ENCODE peak calls at places on chromosomes 5 and 9, in four cellular contexts. One of them, this sample, is unnamed.

GRCh38 chr5:178113841-178114324 is 551 bp downstream of the N4BP3 start:
- DNase-seq in PC-3: no peak
- DNase-seq in HCT116: no peak
- DNase-seq in neural progenitor cell: peak
- DNase-seq in this sample: no peak

GRCh38 chr5:16812911-16813310 is 123.2 kb downstream of the MYO10 start:
- DNase-seq in PC-3: peak
- DNase-seq in neural progenitor cell: no peak
- DNase-seq in HCT116: no peak
- DNase-seq in this sample: no peak

GRCh38 chr5:98605010-98605425 is 168.4 kb upstream of the RGMB start:
- DNase-seq in HCT116: no peak
- DNase-seq in neural progenitor cell: peak
- DNase-seq in PC-3: no peak
- DNase-seq in this sample: peak

GRCh38 chr9:131668439-131669233 is 71.2 kb downstream of the RAPGEF1 start:
- DNase-seq in neural progenitor cell: no peak
- DNase-seq in PC-3: peak
- DNase-seq in HCT116: no peak
- DNase-seq in this sample: peak

GRCh38 chr5:541148-541887 is 17.1 kb upstream of the SLC9A3 start:
- DNase-seq in neural progenitor cell: peak
- DNase-seq in HCT116: no peak
- DNase-seq in PC-3: no peak
- DNase-seq in this sample: no peak

GRCh38 chr9:76564300-76564699 is 105.3 kb downstream of the GCNT1 start:
- DNase-seq in PC-3: no peak
- DNase-seq in HCT116: no peak
- DNase-seq in neural progenitor cell: no peak
- DNase-seq in this sample: peak

GRCh38 chr9:7123743-7124142 is 366.0 kb downstream of the KDM4C start:
- DNase-seq in PC-3: peak
- DNase-seq in HCT116: peak
- DNase-seq in neural progenitor cell: no peak
- DNase-seq in this sample: peak

GRCh38 chr5:150156540-150156939 is 895 bp upstream of the PDGFRB start:
- DNase-seq in PC-3: no peak
- DNase-seq in HCT116: no peak
- DNase-seq in neural progenitor cell: no peak
- DNase-seq in this sample: no peak

GRCh38 chr5:98402130-98402529 is 371.3 kb upstream of the RGMB start:
- DNase-seq in PC-3: peak
- DNase-seq in HCT116: no peak
- DNase-seq in neural progenitor cell: no peak
- DNase-seq in this sample: peak

GRCh38 chr5:167684251-167684650 is 607.2 kb upstream of the WWC1 start:
- DNase-seq in neural progenitor cell: no peak
- DNase-seq in HCT116: no peak
- DNase-seq in PC-3: peak
- DNase-seq in this sample: peak

GRCh38 chr9:31023793-31024192 is 1360.7 kb upstream of the ACO1 start:
- DNase-seq in neural progenitor cell: no peak
- DNase-seq in PC-3: no peak
- DNase-seq in HCT116: no peak
- DNase-seq in this sample: no peak

GRCh38 chr9:34611251-34611810 is 566 bp downstream of the RPP25L start:
- DNase-seq in HCT116: no peak
- DNase-seq in PC-3: no peak
- DNase-seq in neural progenitor cell: no peak
- DNase-seq in this sample: peak

GRCh38 chr5:176628406-176629228 is 1.7 kb downstream of the SNCB start:
- DNase-seq in PC-3: peak
- DNase-seq in neural progenitor cell: no peak
- DNase-seq in HCT116: no peak
- DNase-seq in this sample: no peak

GRCh38 chr5:88861213-88861612 is 21.8 kb downstream of the MEF2C start:
- DNase-seq in HCT116: no peak
- DNase-seq in neural progenitor cell: no peak
- DNase-seq in PC-3: no peak
- DNase-seq in this sample: no peak

GRCh38 chr5:43401827-43402226 is 10.4 kb downstream of the CCL28 start:
- DNase-seq in neural progenitor cell: peak
- DNase-seq in PC-3: peak
- DNase-seq in HCT116: peak
- DNase-seq in this sample: peak

GRCh38 chr9:129405831-129406220 is 215.1 kb downstream of the C9orf50 start:
- DNase-seq in neural progenitor cell: no peak
- DNase-seq in HCT116: no peak
- DNase-seq in PC-3: no peak
- DNase-seq in this sample: no peak

GRCh38 chr9:129408535-129409215 is 212.2 kb downstream of the C9orf50 start:
- DNase-seq in neural progenitor cell: no peak
- DNase-seq in PC-3: no peak
- DNase-seq in HCT116: no peak
- DNase-seq in this sample: no peak

GRCh38 chr9:129405089-129405830 is 215.6 kb downstream of the C9orf50 start:
- DNase-seq in neural progenitor cell: no peak
- DNase-seq in PC-3: no peak
- DNase-seq in HCT116: no peak
- DNase-seq in this sample: peak

GRCh38 chr9:129406278-129407225 is 214.3 kb downstream of the C9orf50 start:
- DNase-seq in PC-3: peak
- DNase-seq in neural progenitor cell: no peak
- DNase-seq in HCT116: peak
- DNase-seq in this sample: no peak

GRCh38 chr9:129407905-129408452 is 212.9 kb downstream of the C9orf50 start:
- DNase-seq in PC-3: no peak
- DNase-seq in neural progenitor cell: no peak
- DNase-seq in HCT116: no peak
- DNase-seq in this sample: no peak
- TF ChIP-seq EZH2 in PC-3: no peak
- TF ChIP-seq EZH2 in neural progenitor cell: no peak
- TF ChIP-seq EZH2 in HCT116: no peak
- TF ChIP-seq EZH2 in this sample: no peak

GRCh38 chr5:135473956-135474670 is 22.0 kb upstream of the TIFAB start:
- DNase-seq in PC-3: no peak
- DNase-seq in HCT116: no peak
- DNase-seq in neural progenitor cell: no peak
- DNase-seq in this sample: no peak
- TF ChIP-seq EZH2phosphoT487 in PC-3: no peak
- TF ChIP-seq EZH2phosphoT487 in HCT116: no peak
- TF ChIP-seq EZH2phosphoT487 in neural progenitor cell: no peak
- TF ChIP-seq EZH2phosphoT487 in this sample: no peak

GRCh38 chr5:1885777-1886633 is 3.3 kb upstream of the IRX4 start:
- DNase-seq in PC-3: no peak
- DNase-seq in neural progenitor cell: peak
- DNase-seq in HCT116: no peak
- DNase-seq in this sample: no peak
- TF ChIP-seq EZH2 in PC-3: peak
- TF ChIP-seq EZH2 in neural progenitor cell: peak
- TF ChIP-seq EZH2 in HCT116: no peak
- TF ChIP-seq EZH2 in this sample: no peak

GRCh38 chr5:120465281-120465961 is 1.3 kb downstream of the PRR16 start:
- DNase-seq in neural progenitor cell: peak
- DNase-seq in PC-3: peak
- DNase-seq in HCT116: no peak
- DNase-seq in this sample: peak

GRCh38 chr5:120463026-120463770 is 902 bp upstream of the PRR16 start:
- DNase-seq in neural progenitor cell: peak
- DNase-seq in HCT116: no peak
- DNase-seq in PC-3: no peak
- DNase-seq in this sample: no peak

GRCh38 chr5:120463991-120464626 is at the start of gene PRR16:
- DNase-seq in neural progenitor cell: peak
- DNase-seq in HCT116: no peak
- DNase-seq in PC-3: peak
- DNase-seq in this sample: peak

GRCh38 chr5:120464627-120465280 is 654 bp downstream of the PRR16 start:
- DNase-seq in HCT116: no peak
- DNase-seq in PC-3: peak
- DNase-seq in neural progenitor cell: peak
- DNase-seq in this sample: peak

GRCh38 chr5:120466337-120467006 is 2.4 kb downstream of the PRR16 start:
- DNase-seq in PC-3: no peak
- DNase-seq in HCT116: no peak
- DNase-seq in neural progenitor cell: no peak
- DNase-seq in this sample: peak
- TF ChIP-seq EZH2phosphoT487 in PC-3: no peak
- TF ChIP-seq EZH2phosphoT487 in HCT116: no peak
- TF ChIP-seq EZH2phosphoT487 in neural progenitor cell: no peak
- TF ChIP-seq EZH2phosphoT487 in this sample: no peak

GRCh38 chr9:95510610-95511231 is 6.0 kb downstream of the PTCH1 start:
- DNase-seq in PC-3: peak
- DNase-seq in neural progenitor cell: peak
- DNase-seq in HCT116: peak
- DNase-seq in this sample: peak

GRCh38 chr9:95508242-95508967 is 8.4 kb downstream of the PTCH1 start:
- DNase-seq in neural progenitor cell: peak
- DNase-seq in PC-3: no peak
- DNase-seq in HCT116: no peak
- DNase-seq in this sample: peak

GRCh38 chr9:95507456-95508241 is 9.1 kb downstream of the PTCH1 start:
- DNase-seq in HCT116: peak
- DNase-seq in neural progenitor cell: peak
- DNase-seq in PC-3: peak
- DNase-seq in this sample: peak

GRCh38 chr9:95509851-95510529 is 6.8 kb downstream of the PTCH1 start:
- DNase-seq in HCT116: no peak
- DNase-seq in PC-3: no peak
- DNase-seq in neural progenitor cell: peak
- DNase-seq in this sample: peak

GRCh38 chr9:95508968-95509850 is 7.6 kb downstream of the PTCH1 start:
- DNase-seq in neural progenitor cell: peak
- DNase-seq in PC-3: peak
- DNase-seq in HCT116: peak
- DNase-seq in this sample: peak
- TF ChIP-seq EZH2 in neural progenitor cell: no peak
- TF ChIP-seq EZH2 in PC-3: no peak
- TF ChIP-seq EZH2 in HCT116: no peak
- TF ChIP-seq EZH2 in this sample: no peak

DNA sequence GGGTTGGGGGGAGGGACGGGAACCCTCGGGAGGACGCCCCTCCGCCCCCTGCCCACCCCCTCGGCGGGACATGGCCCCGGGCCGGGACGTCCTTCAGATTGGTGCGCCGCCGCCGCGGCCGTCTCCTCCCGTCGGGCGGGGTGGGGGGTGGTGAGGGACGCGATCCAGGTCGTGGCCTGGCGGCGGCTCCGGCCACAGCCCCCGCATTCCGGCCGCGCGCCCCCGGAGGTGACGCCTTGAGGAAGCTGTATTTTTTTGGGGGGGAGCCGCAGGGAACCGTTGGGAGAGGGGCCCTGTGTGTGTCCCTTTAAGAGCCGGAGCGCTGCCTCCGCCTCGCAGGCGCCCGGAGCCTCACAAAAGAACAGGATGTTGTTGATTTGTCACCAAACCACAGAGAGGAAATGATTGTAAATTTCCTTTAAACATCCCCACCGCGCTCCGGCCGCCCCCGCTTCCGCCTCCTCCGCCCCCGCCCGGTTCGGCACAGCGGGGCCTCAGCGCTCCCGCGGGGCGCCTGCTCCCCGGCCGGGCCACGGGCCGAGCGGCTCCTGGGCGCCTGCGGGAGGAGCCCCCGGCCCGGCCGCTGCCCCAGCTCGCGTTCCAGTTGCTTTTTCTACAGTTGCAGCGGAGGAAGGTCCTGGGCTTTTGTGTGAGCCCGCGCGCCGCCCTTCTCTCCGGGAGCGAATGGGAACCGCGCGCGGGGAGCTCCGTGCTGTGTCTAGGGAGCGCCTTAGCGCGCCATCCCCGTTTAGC is 32.1 kb upstream of the SPRY4 start:
- DNase-seq in PC-3: peak
- DNase-seq in neural progenitor cell: peak
- DNase-seq in HCT116: peak
- DNase-seq in this sample: peak
- TF ChIP-seq EZH2phosphoT487 in PC-3: no peak
- TF ChIP-seq EZH2phosphoT487 in neural progenitor cell: no peak
- TF ChIP-seq EZH2phosphoT487 in HCT116: no peak
- TF ChIP-seq EZH2phosphoT487 in this sample: no peak

This sample was measured in GM23248.